ENCODE peak calls at places on chromosomes 6 and 20, in eight cellular contexts. L is foreskin fibroblast, P is spleen, C is progenitor cell of endocrine pancreas, Z is IMR-90, W is body of pancreas, Y is GM12865, K is AG09309. I is an unnamed sample.

GRCh38 chr6:148440877-148441453 is 98.3 kb downstream of the SASH1 start:
- DNase-seq in L (peak), P (no peak), C (no peak), Z (peak), W (peak), Y (no peak), K (peak), I (peak)

GRCh38 chr20:63822276-63822696 is 8.8 kb downstream of the ZBTB46 start:
- DNase-seq in L (no peak), P (no peak), C (no peak), Z (no peak), W (no peak), Y (no peak), K (no peak), I (no peak)

GRCh38 chr6:55082021-55082420 is 92.3 kb upstream of the HCRTR2 start:
- DNase-seq in L (no peak), P (no peak), C (no peak), Z (no peak), W (no peak), Y (no peak), K (no peak), I (no peak)

GRCh38 chr20:23303325-23304102 is 47.1 kb upstream of the NXT1 start:
- DNase-seq in L (no peak), P (no peak), C (no peak), Z (no peak), W (no peak), Y (no peak), K (no peak), I (no peak)

GRCh38 chr6:56827908-56828649 is 126.8 kb upstream of the BEND6 start:
- DNase-seq in L (no peak), P (no peak), C (no peak), Z (peak), W (no peak), Y (no peak), K (no peak), I (no peak)

GRCh38 chr6:14055541-14055940 is 62.0 kb upstream of the CD83 start:
- DNase-seq in L (no peak), P (no peak), C (no peak), Z (no peak), W (no peak), Y (no peak), K (no peak), I (no peak)

GRCh38 chr6:15303920-15304291 is 58.0 kb downstream of the JARID2 start:
- DNase-seq in L (no peak), P (no peak), C (no peak), Z (no peak), W (no peak), Y (no peak), K (no peak), I (no peak)

GRCh38 chr20:53331151-53331973 is 262.3 kb downstream of the ZNF217 start:
- DNase-seq in L (no peak), P (no peak), C (no peak), Z (no peak), W (no peak), Y (no peak), K (no peak), I (no peak)

GRCh38 chr6:159180001-159180400 is 10.8 kb downstream of the FNDC1 start:
- DNase-seq in L (peak), P (no peak), C (no peak), Z (peak), W (no peak), Y (no peak), K (peak), I (peak)

GRCh38 chr20:59134182-59134581 is 29.4 kb upstream of the ZNF831 start:
- DNase-seq in L (no peak), P (no peak), C (no peak), Z (no peak), W (no peak), Y (no peak), K (no peak), I (no peak)

GRCh38 chr20:59138114-59138602 is 25.5 kb upstream of the ZNF831 start:
- DNase-seq in L (no peak), P (no peak), C (no peak), Z (no peak), W (no peak), Y (no peak), K (no peak), I (no peak)

GRCh38 chr20:59137532-59137931 is 26.1 kb upstream of the ZNF831 start:
- DNase-seq in L (no peak), P (no peak), C (no peak), Z (no peak), W (no peak), Y (no peak), K (no peak), I (no peak)

GRCh38 chr20:59136027-59136426 is 27.6 kb upstream of the ZNF831 start:
- DNase-seq in L (no peak), P (no peak), C (no peak), Z (no peak), W (no peak), Y (no peak), K (no peak), I (no peak)

DNA sequence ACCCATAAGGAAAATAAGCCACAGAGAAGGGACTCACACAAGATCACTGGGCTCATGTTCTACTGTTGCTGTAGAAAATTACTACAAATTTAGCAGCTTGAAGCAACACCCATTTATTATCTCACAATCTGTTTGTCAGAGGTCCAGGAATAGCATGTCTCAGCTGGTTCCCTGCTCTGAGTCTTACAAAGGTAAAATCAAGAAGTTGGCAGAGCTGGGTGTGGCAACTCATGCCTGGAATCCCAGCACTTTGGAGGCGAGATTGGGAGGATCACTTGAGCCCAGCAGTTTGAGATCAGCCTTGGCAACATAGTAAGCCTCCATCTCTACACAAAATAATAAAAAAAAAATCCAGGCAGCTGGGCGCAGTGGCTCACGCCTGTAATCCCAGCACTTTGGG is 28.5 kb upstream of the ZNF831 start:
- DNase-seq in L (no peak), P (no peak), C (no peak), Z (no peak), W (no peak), Y (no peak), K (no peak), I (no peak)
- TF ChIP-seq CTCF in L (no peak), P (no peak), C (no peak), Z (no peak), W (no peak), Y (no peak), K (no peak), I (no peak)

DNA sequence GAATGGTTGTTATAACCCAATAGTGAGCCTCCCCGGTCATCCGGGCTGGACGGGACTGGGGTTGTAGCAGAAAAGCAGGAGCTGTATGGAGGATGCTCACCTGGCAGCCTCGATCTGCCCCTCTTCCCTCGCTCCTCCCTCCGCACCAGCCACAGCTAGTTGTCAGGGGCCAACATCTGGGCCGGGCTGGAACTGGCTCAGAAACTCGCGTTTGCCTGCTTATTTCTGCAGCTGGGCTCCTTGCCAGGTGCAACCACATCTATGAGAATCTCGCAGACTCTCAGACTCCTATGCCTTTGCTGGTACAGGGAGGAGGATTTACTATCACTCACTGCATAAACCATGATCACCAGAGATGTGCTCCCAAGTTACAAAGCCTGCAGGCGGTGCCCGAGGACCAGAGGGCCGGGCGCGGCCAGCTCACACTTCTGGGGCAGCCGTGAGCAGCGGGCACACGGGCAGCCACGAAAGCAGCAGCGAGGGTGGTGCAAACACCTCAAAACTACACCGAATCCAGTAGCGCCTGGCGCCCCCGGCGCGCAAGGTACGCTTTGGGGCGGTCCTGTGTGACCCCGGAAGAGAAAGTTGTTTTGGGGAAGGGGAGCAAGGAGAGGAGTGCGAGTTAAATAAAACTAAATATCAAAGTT is 609 bp upstream of the LRRC1 start:
- DNase-seq in L (peak), P (peak), C (peak), Z (peak), W (peak), Y (peak), K (peak), I (peak)
- TF ChIP-seq CTCF in L (peak), P (no peak), C (peak), Z (peak), W (peak), Y (no peak), K (peak), I (peak)

DNA sequence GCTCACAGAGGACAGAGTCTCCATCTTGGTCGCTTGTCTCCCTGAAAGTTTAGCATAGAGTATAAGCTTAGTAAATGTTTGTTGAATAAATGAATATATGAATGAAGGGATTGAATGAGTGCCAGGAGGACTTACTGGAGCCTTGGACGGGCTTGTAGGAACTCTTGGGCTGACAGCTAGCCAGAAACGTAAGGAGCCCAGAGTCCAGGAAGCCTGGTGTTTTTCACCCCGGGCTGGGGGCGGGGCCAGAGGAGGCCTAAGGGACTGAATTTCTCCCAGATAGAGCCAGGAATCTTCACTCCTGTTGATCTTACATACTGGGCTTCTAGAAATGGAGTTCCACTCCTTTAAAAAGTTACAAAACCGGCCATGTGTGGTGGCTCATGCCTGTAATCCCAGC is 68.5 kb upstream of the SRSF6 start:
- DNase-seq in L (no peak), P (no peak), C (no peak), Z (no peak), W (peak), Y (no peak), K (no peak), I (no peak)
- TF ChIP-seq CTCF in L (no peak), P (no peak), C (no peak), Z (no peak), W (no peak), Y (no peak), K (no peak), I (no peak)

GRCh38 chr6:109383438-109383940 is 1.2 kb upstream of the CD164 start:
- DNase-seq in L (no peak), P (no peak), C (no peak), Z (no peak), W (no peak), Y (no peak), K (no peak), I (no peak)

GRCh38 chr6:109381007-109381746 is 1.1 kb downstream of the CD164 start:
- DNase-seq in L (no peak), P (no peak), C (no peak), Z (peak), W (no peak), Y (no peak), K (no peak), I (no peak)

GRCh38 chr6:109379706-109380105 is 2.6 kb downstream of the CD164 start:
- DNase-seq in L (peak), P (no peak), C (no peak), Z (peak), W (no peak), Y (no peak), K (no peak), I (no peak)

GRCh38 chr6:109381747-109382575 is at the start of gene CD164:
- DNase-seq in L (peak), P (peak), C (peak), Z (peak), W (peak), Y (peak), K (peak), I (peak)

DNA sequence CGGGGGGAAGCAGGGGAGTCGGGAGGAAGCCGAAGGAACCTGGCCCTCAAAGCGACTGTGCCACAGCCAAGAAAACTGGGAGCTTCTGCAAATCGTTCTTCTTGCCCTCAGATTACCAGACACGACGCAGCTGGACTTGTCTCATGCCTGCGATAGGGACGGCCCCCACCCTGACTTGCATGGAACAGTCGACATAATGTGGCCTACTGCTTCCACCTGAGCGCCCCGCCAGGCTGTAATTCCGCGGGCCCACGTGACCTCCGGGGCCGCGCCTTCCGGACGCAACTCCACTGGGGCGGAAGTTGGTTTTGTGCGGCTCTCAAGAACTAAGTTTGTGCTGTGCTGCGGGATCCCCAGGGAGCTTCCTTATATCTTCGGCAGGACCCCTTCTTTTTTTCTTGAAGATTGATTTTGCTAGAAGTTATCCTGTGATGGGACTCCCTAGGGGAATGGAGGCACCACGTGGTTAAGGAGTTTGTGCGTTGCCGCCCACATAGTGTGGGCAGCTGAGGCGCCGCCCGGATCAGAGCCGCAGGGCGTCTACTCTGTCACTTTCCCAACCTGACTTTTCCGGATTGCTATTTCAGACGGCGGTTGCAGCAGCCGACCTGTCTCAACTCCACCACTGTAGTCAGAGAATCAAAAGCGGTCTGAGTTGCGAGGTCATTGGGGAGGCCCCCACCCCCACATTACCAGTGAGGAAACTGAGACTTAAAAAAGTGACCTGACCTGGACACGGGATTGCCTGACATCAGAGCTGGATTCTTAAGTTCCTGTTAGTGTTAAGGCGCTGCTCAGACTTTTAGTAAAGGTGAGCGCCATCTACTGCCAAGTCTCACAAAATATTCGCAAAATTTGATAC is 540 bp upstream of the CD164 start:
- DNase-seq in L (peak), P (peak), C (peak), Z (peak), W (peak), Y (peak), K (peak), I (peak)
- TF ChIP-seq CTCF in L (peak), P (peak), C (peak), Z (peak), W (peak), Y (peak), K (peak), I (peak)